ENCODE peak calls at places on chromosome 13, in nine cellular contexts. One of them, this sample, is unnamed.

GRCh38 chr13:101415358-101416174 is 742 bp downstream of the NALCN start:
- DNase-seq in frontal cortex: peak
- DNase-seq in stimulated activated naive CD4-positive, alpha-beta T cell treated with Interleukin-2 at 50 U/mL for 16 hours: no peak
- DNase-seq in NCI-H1417: peak
- DNase-seq in stimulated activated CD4-positive, alpha-beta T cell treated with anti-CD3 and anti-CD28 coated beads, Interleukin-15, amount 100 ng/mL, for 1 hour: no peak
- DNase-seq in stimulated activated CD8-positive, alpha-beta memory T cell treated with anti-CD3 and anti-CD28 coated beads, Interleukin-4, amount 100 ng/mL, for 1 hour: no peak
- DNase-seq in activated naive CD8-positive, alpha-beta T cell treated with anti-CD3 and anti-CD28 coated beads, Interleukin-2, amount 50 U/mL, for 24 hours: no peak
- DNase-seq in aorta: no peak
- DNase-seq in upper lobe of right lung: no peak
- DNase-seq in this sample: peak

GRCh38 chr13:113616281-113616906 is 31.8 kb downstream of the TFDP1 start:
- DNase-seq in frontal cortex: no peak
- DNase-seq in stimulated activated CD4-positive, alpha-beta T cell treated with anti-CD3 and anti-CD28 coated beads, Interleukin-15, amount 100 ng/mL, for 1 hour: no peak
- DNase-seq in stimulated activated CD8-positive, alpha-beta memory T cell treated with anti-CD3 and anti-CD28 coated beads, Interleukin-4, amount 100 ng/mL, for 1 hour: no peak
- DNase-seq in activated naive CD8-positive, alpha-beta T cell treated with anti-CD3 and anti-CD28 coated beads, Interleukin-2, amount 50 U/mL, for 24 hours: no peak
- DNase-seq in aorta: peak
- DNase-seq in upper lobe of right lung: no peak
- DNase-seq in stimulated activated naive CD4-positive, alpha-beta T cell treated with Interleukin-2 at 50 U/mL for 16 hours: no peak
- DNase-seq in NCI-H1417: no peak
- DNase-seq in this sample: no peak

GRCh38 chr13:27622102-27622820 is 569 bp downstream of the POLR1D start:
- DNase-seq in upper lobe of right lung: no peak
- DNase-seq in stimulated activated naive CD4-positive, alpha-beta T cell treated with Interleukin-2 at 50 U/mL for 16 hours: peak
- DNase-seq in stimulated activated CD8-positive, alpha-beta memory T cell treated with anti-CD3 and anti-CD28 coated beads, Interleukin-4, amount 100 ng/mL, for 1 hour: peak
- DNase-seq in NCI-H1417: no peak
- DNase-seq in aorta: no peak
- DNase-seq in stimulated activated CD4-positive, alpha-beta T cell treated with anti-CD3 and anti-CD28 coated beads, Interleukin-15, amount 100 ng/mL, for 1 hour: no peak
- DNase-seq in activated naive CD8-positive, alpha-beta T cell treated with anti-CD3 and anti-CD28 coated beads, Interleukin-2, amount 50 U/mL, for 24 hours: no peak
- DNase-seq in frontal cortex: no peak
- DNase-seq in this sample: no peak

GRCh38 chr13:85985791-85986190 is 186.6 kb upstream of the SLITRK6 start:
- DNase-seq in frontal cortex: no peak
- DNase-seq in stimulated activated CD8-positive, alpha-beta memory T cell treated with anti-CD3 and anti-CD28 coated beads, Interleukin-4, amount 100 ng/mL, for 1 hour: no peak
- DNase-seq in NCI-H1417: no peak
- DNase-seq in upper lobe of right lung: no peak
- DNase-seq in stimulated activated CD4-positive, alpha-beta T cell treated with anti-CD3 and anti-CD28 coated beads, Interleukin-15, amount 100 ng/mL, for 1 hour: no peak
- DNase-seq in stimulated activated naive CD4-positive, alpha-beta T cell treated with Interleukin-2 at 50 U/mL for 16 hours: no peak
- DNase-seq in activated naive CD8-positive, alpha-beta T cell treated with anti-CD3 and anti-CD28 coated beads, Interleukin-2, amount 50 U/mL, for 24 hours: no peak
- DNase-seq in aorta: no peak
- DNase-seq in this sample: no peak

GRCh38 chr13:113663934-113664333 is 3.1 kb upstream of the GRK1 start:
- DNase-seq in upper lobe of right lung: peak
- DNase-seq in stimulated activated CD4-positive, alpha-beta T cell treated with anti-CD3 and anti-CD28 coated beads, Interleukin-15, amount 100 ng/mL, for 1 hour: no peak
- DNase-seq in stimulated activated CD8-positive, alpha-beta memory T cell treated with anti-CD3 and anti-CD28 coated beads, Interleukin-4, amount 100 ng/mL, for 1 hour: no peak
- DNase-seq in aorta: peak
- DNase-seq in activated naive CD8-positive, alpha-beta T cell treated with anti-CD3 and anti-CD28 coated beads, Interleukin-2, amount 50 U/mL, for 24 hours: no peak
- DNase-seq in stimulated activated naive CD4-positive, alpha-beta T cell treated with Interleukin-2 at 50 U/mL for 16 hours: no peak
- DNase-seq in frontal cortex: no peak
- DNase-seq in NCI-H1417: no peak
- DNase-seq in this sample: peak

GRCh38 chr13:101618440-101619187 is 166.1 kb downstream of the ITGBL1 start:
- DNase-seq in stimulated activated naive CD4-positive, alpha-beta T cell treated with Interleukin-2 at 50 U/mL for 16 hours: peak
- DNase-seq in upper lobe of right lung: no peak
- DNase-seq in aorta: no peak
- DNase-seq in stimulated activated CD8-positive, alpha-beta memory T cell treated with anti-CD3 and anti-CD28 coated beads, Interleukin-4, amount 100 ng/mL, for 1 hour: no peak
- DNase-seq in activated naive CD8-positive, alpha-beta T cell treated with anti-CD3 and anti-CD28 coated beads, Interleukin-2, amount 50 U/mL, for 24 hours: no peak
- DNase-seq in NCI-H1417: no peak
- DNase-seq in stimulated activated CD4-positive, alpha-beta T cell treated with anti-CD3 and anti-CD28 coated beads, Interleukin-15, amount 100 ng/mL, for 1 hour: no peak
- DNase-seq in frontal cortex: no peak
- DNase-seq in this sample: no peak

GRCh38 chr13:75910591-75910990 is 274.5 kb downstream of the LMO7 start:
- DNase-seq in stimulated activated naive CD4-positive, alpha-beta T cell treated with Interleukin-2 at 50 U/mL for 16 hours: no peak
- DNase-seq in aorta: no peak
- DNase-seq in activated naive CD8-positive, alpha-beta T cell treated with anti-CD3 and anti-CD28 coated beads, Interleukin-2, amount 50 U/mL, for 24 hours: no peak
- DNase-seq in frontal cortex: no peak
- DNase-seq in stimulated activated CD4-positive, alpha-beta T cell treated with anti-CD3 and anti-CD28 coated beads, Interleukin-15, amount 100 ng/mL, for 1 hour: no peak
- DNase-seq in stimulated activated CD8-positive, alpha-beta memory T cell treated with anti-CD3 and anti-CD28 coated beads, Interleukin-4, amount 100 ng/mL, for 1 hour: no peak
- DNase-seq in NCI-H1417: no peak
- DNase-seq in upper lobe of right lung: no peak
- DNase-seq in this sample: no peak

GRCh38 chr13:112905990-112906641 is 62.9 kb upstream of the MCF2L start:
- DNase-seq in aorta: no peak
- DNase-seq in stimulated activated CD8-positive, alpha-beta memory T cell treated with anti-CD3 and anti-CD28 coated beads, Interleukin-4, amount 100 ng/mL, for 1 hour: no peak
- DNase-seq in stimulated activated CD4-positive, alpha-beta T cell treated with anti-CD3 and anti-CD28 coated beads, Interleukin-15, amount 100 ng/mL, for 1 hour: no peak
- DNase-seq in stimulated activated naive CD4-positive, alpha-beta T cell treated with Interleukin-2 at 50 U/mL for 16 hours: no peak
- DNase-seq in activated naive CD8-positive, alpha-beta T cell treated with anti-CD3 and anti-CD28 coated beads, Interleukin-2, amount 50 U/mL, for 24 hours: no peak
- DNase-seq in frontal cortex: no peak
- DNase-seq in upper lobe of right lung: no peak
- DNase-seq in NCI-H1417: peak
- DNase-seq in this sample: no peak

GRCh38 chr13:37995052-37995451 is 125.5 kb upstream of the TRPC4 start:
- DNase-seq in frontal cortex: no peak
- DNase-seq in stimulated activated CD4-positive, alpha-beta T cell treated with anti-CD3 and anti-CD28 coated beads, Interleukin-15, amount 100 ng/mL, for 1 hour: no peak
- DNase-seq in activated naive CD8-positive, alpha-beta T cell treated with anti-CD3 and anti-CD28 coated beads, Interleukin-2, amount 50 U/mL, for 24 hours: no peak
- DNase-seq in aorta: no peak
- DNase-seq in stimulated activated CD8-positive, alpha-beta memory T cell treated with anti-CD3 and anti-CD28 coated beads, Interleukin-4, amount 100 ng/mL, for 1 hour: no peak
- DNase-seq in stimulated activated naive CD4-positive, alpha-beta T cell treated with Interleukin-2 at 50 U/mL for 16 hours: no peak
- DNase-seq in NCI-H1417: peak
- DNase-seq in upper lobe of right lung: no peak
- DNase-seq in this sample: no peak

GRCh38 chr13:48475230-48475629 is 57.6 kb downstream of the RCBTB2 start:
- DNase-seq in stimulated activated naive CD4-positive, alpha-beta T cell treated with Interleukin-2 at 50 U/mL for 16 hours: no peak
- DNase-seq in stimulated activated CD8-positive, alpha-beta memory T cell treated with anti-CD3 and anti-CD28 coated beads, Interleukin-4, amount 100 ng/mL, for 1 hour: no peak
- DNase-seq in NCI-H1417: no peak
- DNase-seq in frontal cortex: no peak
- DNase-seq in activated naive CD8-positive, alpha-beta T cell treated with anti-CD3 and anti-CD28 coated beads, Interleukin-2, amount 50 U/mL, for 24 hours: no peak
- DNase-seq in aorta: no peak
- DNase-seq in stimulated activated CD4-positive, alpha-beta T cell treated with anti-CD3 and anti-CD28 coated beads, Interleukin-15, amount 100 ng/mL, for 1 hour: no peak
- DNase-seq in upper lobe of right lung: no peak
- DNase-seq in this sample: no peak

GRCh38 chr13:105273665-105274222 is 1261.7 kb downstream of the EFNB2 start:
- DNase-seq in upper lobe of right lung: no peak
- DNase-seq in aorta: no peak
- DNase-seq in frontal cortex: no peak
- DNase-seq in NCI-H1417: no peak
- DNase-seq in activated naive CD8-positive, alpha-beta T cell treated with anti-CD3 and anti-CD28 coated beads, Interleukin-2, amount 50 U/mL, for 24 hours: no peak
- DNase-seq in stimulated activated CD8-positive, alpha-beta memory T cell treated with anti-CD3 and anti-CD28 coated beads, Interleukin-4, amount 100 ng/mL, for 1 hour: no peak
- DNase-seq in stimulated activated naive CD4-positive, alpha-beta T cell treated with Interleukin-2 at 50 U/mL for 16 hours: no peak
- DNase-seq in stimulated activated CD4-positive, alpha-beta T cell treated with anti-CD3 and anti-CD28 coated beads, Interleukin-15, amount 100 ng/mL, for 1 hour: no peak
- DNase-seq in this sample: no peak

GRCh38 chr13:72514141-72514540 is 213.3 kb downstream of the MZT1 start:
- DNase-seq in NCI-H1417: no peak
- DNase-seq in frontal cortex: no peak
- DNase-seq in aorta: no peak
- DNase-seq in upper lobe of right lung: no peak
- DNase-seq in stimulated activated CD8-positive, alpha-beta memory T cell treated with anti-CD3 and anti-CD28 coated beads, Interleukin-4, amount 100 ng/mL, for 1 hour: no peak
- DNase-seq in activated naive CD8-positive, alpha-beta T cell treated with anti-CD3 and anti-CD28 coated beads, Interleukin-2, amount 50 U/mL, for 24 hours: no peak
- DNase-seq in stimulated activated CD4-positive, alpha-beta T cell treated with anti-CD3 and anti-CD28 coated beads, Interleukin-15, amount 100 ng/mL, for 1 hour: no peak
- DNase-seq in stimulated activated naive CD4-positive, alpha-beta T cell treated with Interleukin-2 at 50 U/mL for 16 hours: no peak
- DNase-seq in this sample: no peak